ENCODE peak calls at places on chromosomes 4 and X, in four cellular contexts. L is HepG2, V is HCT116, B is K562. H is an unnamed sample.

GRCh38 chrX:67563469-67564448 is 19.9 kb downstream of the AR start:
- DNase-seq in L (no peak), V (no peak), B (no peak), H (no peak)

GRCh38 chrX:37701588-37701987 is 16.0 kb downstream of the XK start:
- DNase-seq in L (no peak), V (no peak), B (no peak), H (no peak)

GRCh38 chr4:74473155-74473811 is 28.3 kb downstream of the AREG start:
- DNase-seq in L (peak), V (no peak), B (no peak), H (no peak)

GRCh38 chr4:118981839-118982381 is 93.3 kb downstream of the SYNPO2 start:
- DNase-seq in L (peak), V (peak), B (peak), H (peak)

GRCh38 chr4:8502836-8503585 is 62.4 kb downstream of the TRMT44 start:
- DNase-seq in L (peak), V (no peak), B (no peak), H (no peak)

GRCh38 chrX:79415056-79415455 is 47.9 kb upstream of the ITM2A start:
- DNase-seq in L (no peak), V (no peak), B (no peak), H (no peak)

GRCh38 chr4:145686991-145687390 is 7.0 kb downstream of the C4orf51 start:
- DNase-seq in L (no peak), V (no peak), B (no peak), H (no peak)

GRCh38 chrX:120308959-120309872 is 2.0 kb downstream of the TMEM255A start:
- DNase-seq in L (peak), V (peak), B (no peak), H (no peak)

GRCh38 chrX:40449396-40449795 is 131.4 kb upstream of the ATP6AP2 start:
- DNase-seq in L (no peak), V (no peak), B (no peak), H (no peak)

GRCh38 chr4:107210450-107211239 is 174.5 kb upstream of the DKK2 start:
- DNase-seq in L (no peak), V (no peak), B (no peak), H (no peak)

GRCh38 chrX:19682712-19683331 is 167.5 kb upstream of the MAP3K15 start:
- DNase-seq in L (no peak), V (no peak), B (no peak), H (no peak)

GRCh38 chr4:102598759-102599379 is 97.7 kb downstream of the NFKB1 start:
- DNase-seq in L (no peak), V (no peak), B (no peak), H (no peak)

GRCh38 chr4:44580231-44580630 is 71.2 kb downstream of the YIPF7 start:
- DNase-seq in L (no peak), V (no peak), B (no peak), H (no peak)

GRCh38 chr4:138053601-138054322 is 188.4 kb downstream of the SLC7A11 start:
- DNase-seq in L (no peak), V (peak), B (no peak), H (no peak)

GRCh38 chr4:39576268-39576667 is 49.0 kb upstream of the UGDH start:
- DNase-seq in L (no peak), V (no peak), B (no peak), H (no peak)

GRCh38 chrX:71885099-71885498 is 25.5 kb upstream of the NHSL2 start:
- DNase-seq in L (no peak), V (no peak), B (no peak), H (no peak)

GRCh38 chrX:43068639-43069038 is 290.7 kb upstream of the PPP1R2C start:
- DNase-seq in L (no peak), V (no peak), B (no peak), H (no peak)

GRCh38 chr4:89288430-89288829 is 19.2 kb downstream of the GPRIN3 start:
- DNase-seq in L (no peak), V (no peak), B (no peak), H (no peak)

GRCh38 chrX:24259544-24260240 is 54.2 kb downstream of the SUPT20HL2 start:
- DNase-seq in L (peak), V (peak), B (peak), H (no peak)

GRCh38 chrX:94600077-94600476 is 926.1 kb downstream of the FAM133A start:
- DNase-seq in L (no peak), V (no peak), B (no peak), H (no peak)

GRCh38 chrX:119655125-119655524 is 37.8 kb downstream of the SEPTIN6 start:
- DNase-seq in L (no peak), V (no peak), B (peak), H (no peak)

GRCh38 chr4:152870605-152871004 is 65.5 kb upstream of the FHDC1 start:
- DNase-seq in L (no peak), V (no peak), B (no peak), H (no peak)

GRCh38 chrX:15525664-15526416 is 25.2 kb downstream of the BMX start:
- DNase-seq in L (no peak), V (no peak), B (no peak), H (no peak)

GRCh38 chr4:3209551-3210325 is 39.2 kb upstream of the MSANTD1 start:
- DNase-seq in L (no peak), V (no peak), B (no peak), H (no peak)

GRCh38 chr4:166315721-166316467 is 442.9 kb downstream of the TLL1 start:
- DNase-seq in L (no peak), V (no peak), B (no peak), H (no peak)

GRCh38 chr4:118221193-118221800 is 131.5 kb downstream of the PRSS12 start:
- DNase-seq in L (no peak), V (no peak), B (no peak), H (no peak)

GRCh38 chr4:129362685-129363274 is 266.8 kb downstream of the C4orf33 start:
- DNase-seq in L (peak), V (peak), B (peak), H (no peak)

GRCh38 chr4:43339435-43339834 is 446.9 kb downstream of the GRXCR1 start:
- DNase-seq in L (no peak), V (no peak), B (no peak), H (no peak)

GRCh38 chr4:1904042-1904441 is 32.8 kb downstream of the NSD2 start:
- DNase-seq in L (peak), V (no peak), B (no peak), H (no peak)

GRCh38 chrX:154827624-154828408 is 6.6 kb downstream of the SMIM9 start:
- DNase-seq in L (no peak), V (no peak), B (no peak), H (no peak)

GRCh38 chrX:68018248-68019203 is 414.8 kb downstream of the OPHN1 start:
- DNase-seq in L (peak), V (peak), B (peak), H (peak)

DNA sequence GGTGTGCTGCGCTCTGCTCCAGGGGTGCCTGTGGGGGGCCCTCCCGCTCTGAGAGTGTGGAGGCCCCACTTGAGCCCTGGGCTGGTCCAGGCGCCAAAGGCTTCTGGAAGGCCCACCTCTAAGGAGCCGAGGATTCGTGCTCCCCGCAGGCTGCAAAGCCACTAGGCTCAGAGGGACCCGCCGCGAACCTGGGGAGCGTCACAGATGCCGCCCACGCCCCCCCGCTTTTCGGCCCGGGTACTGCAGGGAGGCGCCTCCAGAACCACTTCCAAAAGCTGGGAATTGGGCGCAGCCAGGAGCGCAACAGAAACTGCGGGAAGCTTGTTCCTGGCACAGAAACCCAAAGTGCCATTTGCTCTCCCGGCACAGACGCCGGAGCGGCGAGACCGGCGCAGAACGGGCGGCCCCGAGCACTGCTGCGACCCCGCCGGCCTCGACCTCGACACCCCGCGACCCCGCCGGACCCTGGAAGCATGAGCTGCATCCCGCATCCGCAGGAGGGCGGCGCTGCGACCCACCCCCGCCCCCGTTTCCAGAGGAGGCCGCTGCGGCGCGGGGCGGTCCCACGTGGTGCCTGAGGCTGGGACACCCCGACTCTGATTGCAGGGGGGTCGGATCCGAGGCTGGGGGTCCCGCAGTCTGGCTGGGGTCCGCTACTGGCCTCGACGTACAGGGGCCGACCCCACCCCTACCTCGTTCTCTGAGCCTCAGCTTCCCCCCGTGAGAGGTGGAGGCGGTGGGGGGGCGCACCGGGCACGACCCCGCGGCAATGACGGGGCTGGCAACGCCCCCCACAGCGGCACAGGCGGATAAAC is 30.8 kb downstream of the CPLX1 start:
- DNase-seq in L (no peak), V (no peak), B (peak), H (no peak)
- TF ChIP-seq CEBPB in L (no peak), V (no peak), B (no peak), H (no peak)

GRCh38 chrX:31383991-31384390 is 312.1 kb upstream of the FTHL17 start:
- DNase-seq in L (no peak), V (no peak), B (no peak), H (no peak)

GRCh38 chrX:31384471-31384870 is 312.6 kb upstream of the FTHL17 start:
- DNase-seq in L (no peak), V (no peak), B (no peak), H (no peak)
- TF ChIP-seq FOSL1 in L (no peak), V (no peak), B (no peak), H (no peak)

GRCh38 chr4:10157478-10158354 is 41.1 kb upstream of the WDR1 start:
- DNase-seq in L (peak), V (peak), B (peak), H (peak)

GRCh38 chr4:10159671-10160070 is 43.1 kb upstream of the WDR1 start:
- DNase-seq in L (no peak), V (no peak), B (no peak), H (no peak)

GRCh38 chr4:10161146-10161545 is 44.5 kb upstream of the WDR1 start:
- DNase-seq in L (no peak), V (no peak), B (no peak), H (no peak)

GRCh38 chr4:10160280-10160856 is 43.8 kb upstream of the WDR1 start:
- DNase-seq in L (peak), V (peak), B (peak), H (no peak)

DNA sequence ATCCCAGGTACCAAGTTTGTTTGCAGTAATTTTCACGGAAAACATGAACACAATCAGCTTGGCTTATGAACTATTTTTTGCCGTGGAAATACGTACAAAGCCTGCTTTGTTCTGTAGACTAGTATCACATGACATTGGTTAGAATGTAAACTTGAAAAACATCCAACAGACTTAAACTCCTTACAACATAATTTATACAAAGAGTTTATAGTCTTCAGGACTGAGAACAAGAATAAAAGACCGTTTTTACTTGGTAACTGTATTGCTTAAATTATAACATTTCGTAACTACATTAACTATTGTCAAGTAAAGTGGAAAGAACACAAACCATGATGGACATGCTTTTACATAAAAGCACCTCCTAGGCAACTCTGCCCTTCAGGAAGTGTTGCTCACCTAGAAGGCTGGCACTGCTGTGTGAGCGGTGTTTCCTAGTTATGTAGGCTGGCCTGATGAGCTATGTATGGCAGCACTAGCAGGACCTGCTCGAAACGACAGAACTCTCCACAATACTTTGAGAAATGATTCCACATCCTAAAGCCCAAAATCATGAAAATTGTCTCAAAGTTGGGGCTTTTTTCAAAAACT is 41.9 kb upstream of the WDR1 start:
- DNase-seq in L (peak), V (no peak), B (no peak), H (no peak)
- TF ChIP-seq CEBPB in L (no peak), V (no peak), B (no peak), H (no peak)

DNA sequence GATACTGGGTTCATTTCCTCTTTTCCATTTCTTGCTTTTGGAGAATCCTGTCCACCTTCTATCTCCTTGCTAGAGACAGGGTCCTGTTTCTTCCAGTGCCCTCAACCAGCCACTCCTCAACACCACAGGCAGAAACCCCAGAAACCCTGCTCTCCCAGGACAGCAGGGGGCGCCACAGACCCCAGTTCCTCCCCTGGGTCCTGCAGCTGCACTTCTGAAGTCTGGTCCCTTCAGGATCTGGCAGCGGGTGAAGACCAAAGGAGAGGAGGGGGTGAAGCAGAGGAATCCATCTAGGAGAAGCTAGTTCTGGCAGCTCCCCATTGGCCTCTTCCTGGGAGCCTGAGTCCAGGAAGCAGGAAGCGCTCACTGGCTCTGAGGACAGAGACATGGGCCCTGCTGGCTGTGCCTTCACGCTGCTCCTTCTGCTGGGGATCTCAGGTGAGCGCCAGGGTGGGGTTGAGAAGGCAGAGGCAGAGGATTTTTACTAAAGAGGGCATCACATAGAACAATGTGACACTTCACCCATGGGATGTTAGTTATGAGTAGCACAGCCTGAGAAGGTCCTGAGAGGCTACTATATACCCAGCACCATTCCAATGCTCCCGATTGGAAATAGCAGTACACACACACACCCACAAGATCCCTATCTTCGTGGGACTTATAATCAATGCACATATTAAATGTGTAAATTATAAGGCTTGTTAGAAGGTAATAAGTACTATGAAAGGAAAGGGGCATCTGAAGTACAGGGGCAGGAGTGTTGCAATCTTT is at the start of gene PRSS48:
- DNase-seq in L (peak), V (peak), B (peak), H (peak)
- TF ChIP-seq FOSL1 in L (no peak), V (no peak), B (no peak), H (no peak)

GRCh38 chrX:112901821-112902732 is 61.4 kb upstream of the AMOT start:
- DNase-seq in L (no peak), V (no peak), B (no peak), H (no peak)
- TF ChIP-seq CEBPB in L (no peak), V (no peak), B (no peak), H (no peak)

DNA sequence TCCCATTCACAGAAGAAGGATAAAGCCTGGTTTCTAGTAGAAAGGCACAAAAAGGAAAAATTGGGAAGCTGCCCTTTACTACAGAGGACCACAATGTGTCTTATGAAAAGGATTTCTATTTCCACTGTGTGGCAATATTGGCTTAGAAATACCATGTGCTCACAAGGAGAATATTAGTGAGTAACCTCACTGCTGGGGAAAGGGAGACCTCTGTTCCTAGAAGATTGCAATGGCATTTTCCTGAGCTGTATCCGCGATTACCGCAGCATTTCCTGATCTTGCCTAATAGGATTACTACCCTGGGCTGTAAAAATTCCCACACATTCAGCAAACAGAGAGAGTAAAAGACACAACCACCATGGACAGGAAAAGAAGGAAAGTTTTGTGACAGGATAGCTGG is 308.8 kb upstream of the TECRL start:
- DNase-seq in L (no peak), V (no peak), B (no peak), H (no peak)
- TF ChIP-seq FOSL1 in L (no peak), V (no peak), B (no peak), H (no peak)